ENCODE peak calls at places on chromosomes 1 and 21, in eight cellular contexts. Z is AG10803, K is lower lobe of right lung, N is Calu3, V is fibroblast of mammary gland, G is cardiac muscle cell, R is astrocyte of the cerebellum, O is AG04449. P is an unnamed sample.

GRCh38 chr1:220697326-220697725 is 7.2 kb downstream of the C1orf115 start:
- DNase-seq in Z (no peak), K (no peak), N (no peak), V (no peak), G (no peak), R (no peak), O (no peak), P (no peak)

GRCh38 chr1:185789846-185790735 is 55.9 kb downstream of the HMCN1 start:
- DNase-seq in Z (peak; percentile 75), K (no peak), N (no peak), V (peak; percentile 73), G (peak; percentile 76), R (peak; percentile 35), O (no peak), P (no peak)

GRCh38 chr1:96568639-96569038 is 152.9 kb upstream of the PTBP2 start:
- DNase-seq in Z (no peak), K (no peak), N (no peak), V (no peak), G (no peak), R (no peak), O (no peak), P (no peak)

GRCh38 chr1:222546548-222547259 is 1.2 kb downstream of the HHIPL2 start:
- DNase-seq in Z (peak; percentile 82), K (no peak), N (peak; percentile 13), V (peak; percentile 85), G (peak; percentile 82), R (peak; percentile 94), O (peak; percentile 45), P (peak; percentile 73)

GRCh38 chr1:173715538-173715844 is 710 bp downstream of the KLHL20 start:
- DNase-seq in Z (no peak), K (no peak), N (no peak), V (no peak), G (no peak), R (no peak), O (no peak), P (no peak)

GRCh38 chr1:22613951-22614350 is 22.5 kb upstream of the C1QA start:
- DNase-seq in Z (no peak), K (peak; percentile 24), N (no peak), V (no peak), G (no peak), R (no peak), O (no peak), P (no peak)

GRCh38 chr1:224747578-224747977 is 131.5 kb downstream of the CNIH3 start:
- DNase-seq in Z (peak; percentile 40), K (no peak), N (no peak), V (peak; percentile 74), G (peak; percentile 63), R (peak; percentile 31), O (no peak), P (peak; percentile 38)

GRCh38 chr21:36910581-36911307 is 55.7 kb downstream of the HLCS start:
- DNase-seq in Z (peak; percentile 69), K (no peak), N (no peak), V (peak; percentile 35), G (peak; percentile 76), R (peak; percentile 48), O (no peak), P (peak; percentile 32)

GRCh38 chr1:89598450-89599331 is 34.2 kb upstream of the LRRC8C start:
- DNase-seq in Z (peak; percentile 34), K (no peak), N (peak; percentile 36), V (peak; percentile 53), G (peak; percentile 66), R (peak; percentile 15), O (no peak), P (no peak)

GRCh38 chr1:61043010-61043820 is 39.1 kb upstream of the NFIA start:
- DNase-seq in Z (peak; percentile 68), K (peak; percentile 93), N (peak; percentile 94), V (peak; percentile 70), G (peak; percentile 87), R (peak; percentile 53), O (no peak), P (peak; percentile 34)

GRCh38 chr1:217333939-217334338 is 297.0 kb downstream of the GPATCH2 start:
- DNase-seq in Z (peak; percentile 5), K (no peak), N (peak; percentile 58), V (peak; percentile 41), G (peak; percentile 49), R (no peak), O (no peak), P (peak; percentile 52)

GRCh38 chr1:110475358-110476027 is 24.5 kb downstream of the PROK1 start:
- DNase-seq in Z (no peak), K (no peak), N (peak; percentile 18), V (no peak), G (no peak), R (no peak), O (no peak), P (peak; percentile 37)

GRCh38 chr1:232776526-232776925 is 28.7 kb upstream of the MAP10 start:
- DNase-seq in Z (no peak), K (no peak), N (no peak), V (no peak), G (no peak), R (no peak), O (no peak), P (no peak)

GRCh38 chr1:11963622-11964021 is 16.6 kb upstream of the MFN2 start:
- DNase-seq in Z (no peak), K (no peak), N (no peak), V (no peak), G (no peak), R (no peak), O (no peak), P (no peak)

GRCh38 chr1:11970441-11971185 is 9.6 kb upstream of the MFN2 start:
- DNase-seq in Z (no peak), K (no peak), N (no peak), V (no peak), G (no peak), R (no peak), O (no peak), P (no peak)

GRCh38 chr1:11961230-11961629 is 19.0 kb upstream of the MFN2 start:
- DNase-seq in Z (peak; percentile 52), K (no peak), N (no peak), V (peak; percentile 53), G (no peak), R (no peak), O (no peak), P (no peak)

GRCh38 chr1:11964656-11965055 is 15.6 kb upstream of the MFN2 start:
- DNase-seq in Z (no peak), K (no peak), N (no peak), V (no peak), G (no peak), R (no peak), O (no peak), P (no peak)

DNA sequence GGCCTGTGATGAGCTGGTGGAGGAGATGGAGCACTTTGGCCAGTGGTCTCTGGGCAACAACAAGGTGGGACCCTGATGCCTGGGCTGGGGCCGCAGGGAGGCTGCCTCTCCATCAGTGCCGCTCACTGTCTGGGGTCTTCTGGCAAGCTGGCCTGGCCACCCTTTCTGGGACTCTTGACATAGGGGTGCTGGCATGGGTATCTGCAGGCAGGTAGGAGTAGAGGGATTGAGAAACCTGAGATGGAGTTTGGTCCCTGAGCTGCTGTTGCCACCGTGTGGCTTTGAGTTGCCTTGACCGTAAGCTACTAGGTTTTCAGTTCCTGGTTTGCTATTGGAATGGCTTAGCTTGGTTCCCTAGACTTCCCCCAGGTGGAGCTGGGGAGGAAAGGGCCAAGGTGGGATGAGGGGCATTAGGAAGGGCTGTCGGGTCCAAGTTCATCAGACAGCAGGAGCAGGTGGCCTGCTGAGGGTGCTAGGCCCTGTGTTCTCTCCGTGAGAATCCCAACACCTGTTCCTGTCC is 13.2 kb upstream of the MFN2 start:
- DNase-seq in Z (peak; percentile 16), K (no peak), N (peak; percentile 46), V (peak; percentile 39), G (peak; percentile 58), R (peak; percentile 15), O (no peak), P (peak; percentile 54)
- TF ChIP-seq CTCF in Z (peak; percentile 43), K (peak; percentile 30), N (peak; percentile 49), V (peak; percentile 32), G (peak; percentile 54), R (peak; percentile 59), O (no peak), P (peak; percentile 74)

DNA sequence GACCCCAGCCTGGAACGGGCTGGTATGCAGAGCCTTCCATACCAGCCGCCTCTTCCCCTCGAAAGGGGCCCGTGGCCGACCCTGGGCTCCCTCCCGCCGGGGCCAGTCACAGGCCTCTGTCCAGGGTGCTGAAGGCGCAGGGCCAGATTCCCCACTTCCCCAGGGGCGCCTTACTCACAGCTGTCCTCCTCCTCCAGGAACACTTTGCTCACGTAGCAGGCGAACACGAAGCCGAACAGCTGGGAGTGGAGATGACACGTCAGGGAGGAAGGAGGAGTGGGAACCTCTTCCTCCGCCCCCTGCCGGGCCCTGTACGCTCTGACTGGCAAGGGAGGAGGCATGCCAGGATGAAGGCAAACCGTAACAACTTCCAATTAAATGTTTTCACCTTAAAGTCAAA is 57.3 kb downstream of the NKAIN1 start:
- DNase-seq in Z (peak; percentile 88), K (peak; percentile 58), N (peak; percentile 84), V (peak; percentile 96), G (peak; percentile 95), R (peak; percentile 62), O (peak; percentile 63), P (peak; percentile 69)
- TF ChIP-seq CTCF in Z (peak; percentile 45), K (peak; percentile 13), N (peak; percentile 31), V (peak; percentile 49), G (peak; percentile 46), R (peak; percentile 26), O (peak; percentile 24), P (peak; percentile 57)

DNA sequence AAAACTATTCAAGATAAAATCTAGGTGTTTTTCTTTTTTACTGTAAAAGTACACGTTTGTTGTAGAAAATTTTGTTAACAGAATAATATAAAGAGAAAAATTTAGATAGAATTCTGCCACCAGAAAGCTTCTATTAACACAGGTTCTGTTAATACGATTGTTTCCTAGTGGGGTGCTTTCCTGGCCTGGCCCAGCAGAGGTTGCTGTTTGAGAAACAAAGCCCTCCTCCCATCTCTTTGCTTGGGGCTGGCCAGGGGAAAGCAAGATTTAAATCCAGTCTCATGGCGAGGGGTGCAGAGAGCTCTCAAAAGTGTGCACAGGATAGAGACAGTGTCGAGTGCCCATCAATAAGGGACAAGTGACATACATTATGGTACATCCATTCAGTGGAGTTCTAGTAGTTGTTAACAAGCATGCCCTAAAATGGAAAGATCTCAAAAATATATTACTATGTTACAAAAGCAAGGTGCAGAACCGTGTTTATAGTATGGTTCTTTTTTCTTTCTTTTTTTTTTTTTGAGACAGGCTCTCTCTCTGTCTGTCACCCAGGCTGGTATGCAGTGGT is 14.6 kb upstream of the ACBD3 start:
- DNase-seq in Z (no peak), K (no peak), N (peak; percentile 19), V (peak; percentile 19), G (peak; percentile 42), R (no peak), O (no peak), P (no peak)
- TF ChIP-seq CTCF in Z (peak; percentile 33), K (peak; percentile 9), N (peak; percentile 9), V (peak; percentile 42), G (peak; percentile 60), R (peak; percentile 43), O (peak; percentile 26), P (peak; percentile 50)

DNA sequence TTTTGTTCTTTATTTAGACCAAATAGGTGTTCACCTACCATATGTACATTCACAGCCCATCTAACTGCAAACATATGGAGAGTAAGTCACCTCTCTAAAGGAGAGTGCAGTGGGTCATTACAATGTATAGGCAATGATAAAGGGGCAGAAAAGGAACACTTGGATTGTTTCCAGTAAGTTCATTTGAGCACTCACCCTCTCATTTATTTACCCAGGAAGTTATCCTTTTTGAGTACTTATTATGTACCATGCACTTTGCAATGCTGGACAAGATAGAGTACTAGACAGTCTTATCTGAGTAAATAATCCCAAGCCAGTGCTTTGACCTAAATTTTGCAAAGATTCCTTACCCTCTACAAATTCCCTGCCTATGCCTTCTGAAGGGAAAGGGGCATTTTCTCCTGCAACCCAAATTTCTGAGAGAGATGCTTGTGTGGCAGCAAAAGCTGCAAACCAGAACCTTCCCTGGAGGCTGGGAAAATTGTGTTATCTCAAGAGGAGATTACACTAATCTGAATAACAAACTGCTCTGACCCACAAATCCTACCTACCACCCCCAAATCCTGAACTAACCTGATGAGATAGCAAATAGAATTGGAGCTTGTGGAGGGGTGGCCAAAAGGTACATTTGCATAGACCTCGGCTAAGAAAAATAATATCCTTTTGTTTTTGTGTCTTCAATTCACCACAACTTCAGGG is 18.6 kb upstream of the RGS8 start:
- DNase-seq in Z (no peak), K (no peak), N (no peak), V (no peak), G (no peak), R (no peak), O (no peak), P (peak; percentile 30)
- TF ChIP-seq CTCF in Z (no peak), K (no peak), N (no peak), V (no peak), G (no peak), R (no peak), O (no peak), P (no peak)